ENCODE peak calls at places on chromosomes 16 and 17, in ten cellular contexts. P is KG1; Y is pancreas; G is stimulated activated CD8-positive, alpha-beta memory T cell treated with anti-CD3 and anti-CD28 coated beads, Interleukin-15, amount 100 ng/mL, for 1 hour; Z is CD8-positive, alpha-beta memory T cell; T is spleen; E is NCI-H510A treated with DMSO at 0.1 percent for 48 hours; O is cerebellar nuclear complex; L is colonic mucosa; X is GM03348. K is an unnamed sample.

GRCh38 chr17:59519132-59519531 is 46.3 kb upstream of the DHX40 start:
- DNase-seq in E (no peak), P (no peak), O (no peak), L (no peak), Z (no peak), X (no peak), Y (no peak), G (no peak), T (no peak), K (no peak)

GRCh38 chr17:60506312-60506711 is 19.7 kb downstream of the APPBP2 start:
- DNase-seq in P (no peak), O (no peak), Y (no peak), E (peak), T (no peak), L (no peak), G (no peak), Z (no peak), X (peak), K (peak)

GRCh38 chr16:64590516-64590915 is 531.3 kb downstream of the CDH11 start:
- DNase-seq in X (peak), Z (no peak), T (no peak), E (no peak), Y (no peak), L (no peak), O (no peak), P (no peak), G (no peak), K (no peak)

GRCh38 chr16:54094641-54095040 is 191.9 kb downstream of the IRX3 start:
- DNase-seq in T (no peak), X (no peak), O (no peak), Y (no peak), Z (no peak), E (no peak), G (no peak), L (no peak), P (no peak), K (no peak)

GRCh38 chr17:17395246-17395802 is 81.5 kb upstream of the MED9 start:
- DNase-seq in P (no peak), X (no peak), Z (no peak), L (no peak), E (no peak), T (peak), Y (no peak), G (no peak), O (no peak), K (no peak)

GRCh38 chr17:676060-676745 is 38.4 kb downstream of the VPS53 start:
- DNase-seq in G (no peak), P (no peak), L (no peak), T (no peak), O (no peak), X (peak), E (no peak), Y (no peak), Z (no peak), K (no peak)

GRCh38 chr17:72151565-72152391 is 31.0 kb downstream of the SOX9 start:
- DNase-seq in T (no peak), Y (peak), E (peak), Z (no peak), X (peak), G (no peak), L (peak), O (no peak), P (no peak), K (no peak)

GRCh38 chr16:74811911-74812310 is 37.3 kb upstream of the FA2H start:
- DNase-seq in E (no peak), O (no peak), X (no peak), G (no peak), Y (no peak), L (no peak), P (no peak), T (no peak), Z (no peak), K (no peak)

GRCh38 chr17:80261895-80262279 is 1.2 kb downstream of the RNF213 start:
- DNase-seq in O (no peak), L (no peak), G (no peak), Z (no peak), P (no peak), X (no peak), Y (no peak), T (no peak), E (no peak), K (no peak)

GRCh38 chr16:30619643-30620042 is 9.5 kb upstream of the ZNF689 start:
- DNase-seq in X (no peak), Z (no peak), E (no peak), P (no peak), T (no peak), G (no peak), L (no peak), Y (no peak), O (no peak), K (no peak)

GRCh38 chr16:87950765-87951549 is at the start of gene BANP:
- DNase-seq in O (peak), Y (peak), E (peak), P (peak), T (peak), X (peak), Z (peak), L (peak), G (peak), K (peak)

GRCh38 chr16:48831081-48831722 is 221.2 kb upstream of the N4BP1 start:
- DNase-seq in Y (no peak), G (no peak), Z (no peak), O (no peak), X (no peak), P (no peak), L (no peak), E (no peak), T (no peak), K (no peak)

GRCh38 chr17:31564883-31565297 is 173.4 kb downstream of the RAB11FIP4 start:
- DNase-seq in E (no peak), O (no peak), P (no peak), Y (no peak), X (peak), L (no peak), T (no peak), G (no peak), Z (no peak), K (no peak)

GRCh38 chr16:46857261-46857962 is 26.4 kb upstream of the C16orf87 start:
- DNase-seq in O (no peak), E (peak), T (peak), P (no peak), Y (no peak), L (peak), G (no peak), X (peak), Z (no peak), K (peak)

GRCh38 chr16:55853114-55853513 is 20.2 kb upstream of the CES1 start:
- DNase-seq in G (no peak), P (no peak), L (no peak), Z (no peak), T (no peak), O (no peak), Y (no peak), E (no peak), X (peak), K (no peak)

GRCh38 chr17:29243792-29244191 is 2.9 kb upstream of the CRYBA1 start:
- DNase-seq in Y (no peak), G (no peak), E (no peak), P (no peak), Z (no peak), X (peak), T (no peak), L (no peak), O (no peak), K (no peak)

GRCh38 chr16:84673203-84673535 is 24.9 kb downstream of the KLHL36 start:
- DNase-seq in G (no peak), T (peak), Y (no peak), P (no peak), L (no peak), X (no peak), O (no peak), E (no peak), Z (no peak), K (no peak)

GRCh38 chr17:45144199-45145034 is 3.9 kb upstream of the HEXIM1 start:
- DNase-seq in L (no peak), T (peak), X (peak), Z (no peak), E (no peak), P (no peak), G (no peak), O (no peak), Y (peak), K (no peak)

GRCh38 chr16:11076259-11077018 is 132.1 kb downstream of the CLEC16A start:
- DNase-seq in P (no peak), L (no peak), T (no peak), O (no peak), E (no peak), X (no peak), Y (peak), Z (no peak), G (no peak), K (no peak)

GRCh38 chr17:50939542-50939794 is 73.3 kb upstream of the TOB1 start:
- DNase-seq in O (no peak), L (no peak), Z (no peak), X (no peak), P (no peak), T (no peak), E (no peak), G (no peak), Y (no peak), K (no peak)

GRCh38 chr16:5025171-5025632 is 8.5 kb downstream of the NAGPA start:
- DNase-seq in E (peak), O (no peak), Y (no peak), L (peak), X (no peak), T (no peak), Z (no peak), P (no peak), G (no peak), K (no peak)

K was measured in smooth muscle cell of the brain vasculature.